ENCODE peak calls at places on chromosomes 4 and X, in seven cellular contexts. F is CD4-positive, alpha-beta T cell; R is GM12865; E is mesothelial cell of epicardium; G is BJ; K is coronary artery; B is MCF 10A. U is an unnamed sample.

GRCh38 chr4:82865592-82865991 is 25.4 kb downstream of the SEC31A start:
- DNase-seq in F (no peak), R (peak), B (peak), E (no peak), G (peak), K (no peak), U (no peak)

GRCh38 chrX:96704661-96705060 is 20.0 kb downstream of the DIAPH2 start:
- DNase-seq in R (no peak), B (no peak), F (no peak), G (no peak), E (no peak), K (no peak), U (no peak)

GRCh38 chr4:38949416-38950051 is 81.9 kb downstream of the FAM114A1 start:
- DNase-seq in E (no peak), K (no peak), R (peak), B (no peak), G (no peak), F (peak), U (no peak)

GRCh38 chrX:9847071-9847470 is 60.8 kb downstream of the SHROOM2 start:
- DNase-seq in G (peak), F (no peak), B (peak), K (no peak), E (no peak), R (no peak), U (no peak)

GRCh38 chr4:1985287-1985686 is 23.5 kb downstream of the NELFA start:
- DNase-seq in G (no peak), E (no peak), R (no peak), K (peak), F (no peak), B (no peak), U (no peak)

GRCh38 chr4:139266583-139267257 is 13.3 kb downstream of the MGARP start:
- DNase-seq in R (peak), K (peak), B (peak), E (no peak), F (peak), G (peak), U (peak)

GRCh38 chr4:169079942-169080827 is 70.1 kb upstream of the CBR4 start:
- DNase-seq in F (no peak), G (no peak), K (no peak), R (peak), E (no peak), B (peak), U (peak)

GRCh38 chrX:49237060-49237459 is 1.8 kb downstream of the CCDC22 start:
- DNase-seq in B (no peak), E (no peak), F (no peak), G (no peak), R (no peak), K (no peak), U (no peak)

GRCh38 chr4:182938213-182938645 is 21.0 kb upstream of the DCTD start:
- DNase-seq in G (no peak), K (peak), E (peak), B (peak), F (peak), R (peak), U (peak)

GRCh38 chrX:37690123-37690522 is 4.5 kb downstream of the XK start:
- DNase-seq in G (no peak), E (no peak), B (no peak), R (no peak), F (no peak), K (no peak), U (no peak)

GRCh38 chr4:185149392-185149791 is 6.3 kb downstream of the SLC25A4 start:
- DNase-seq in R (no peak), G (no peak), K (no peak), F (no peak), B (no peak), E (no peak), U (no peak)

GRCh38 chr4:176308441-176308840 is 11.3 kb upstream of the SPCS3 start:
- DNase-seq in G (no peak), B (no peak), R (peak), F (no peak), K (no peak), E (no peak), U (no peak)

GRCh38 chr4:48025005-48025404 is 8.4 kb downstream of the NIPAL1 start:
- DNase-seq in K (no peak), B (no peak), R (no peak), G (peak), E (no peak), F (no peak), U (no peak)

GRCh38 chr4:102616661-102617060 is 115.5 kb downstream of the NFKB1 start:
- DNase-seq in B (no peak), K (no peak), F (no peak), G (no peak), R (no peak), E (no peak), U (no peak)

GRCh38 chr4:30269850-30270249 is 450.3 kb upstream of the PCDH7 start:
- DNase-seq in B (no peak), F (no peak), K (no peak), G (no peak), E (no peak), R (no peak), U (no peak)
- TF ChIP-seq CTCF in B (peak), F (no peak), K (no peak), G (no peak), E (no peak), R (no peak), U (no peak)

GRCh38 chr4:41933997-41934812 is 1.0 kb upstream of the TMEM33 start:
- DNase-seq in F (no peak), K (no peak), E (no peak), B (peak), R (no peak), G (no peak), U (no peak)

GRCh38 chr4:41934813-41935651 is at the start of gene TMEM33:
- DNase-seq in R (peak), B (peak), E (peak), K (peak), G (peak), F (peak), U (peak)

GRCh38 chr4:41927761-41928499 is 7.3 kb upstream of the TMEM33 start:
- DNase-seq in G (no peak), B (peak), F (no peak), E (no peak), K (no peak), R (no peak), U (no peak)

GRCh38 chr4:41932988-41933387 is 2.2 kb upstream of the TMEM33 start:
- DNase-seq in F (no peak), E (no peak), B (no peak), R (no peak), K (no peak), G (no peak), U (no peak)

DNA sequence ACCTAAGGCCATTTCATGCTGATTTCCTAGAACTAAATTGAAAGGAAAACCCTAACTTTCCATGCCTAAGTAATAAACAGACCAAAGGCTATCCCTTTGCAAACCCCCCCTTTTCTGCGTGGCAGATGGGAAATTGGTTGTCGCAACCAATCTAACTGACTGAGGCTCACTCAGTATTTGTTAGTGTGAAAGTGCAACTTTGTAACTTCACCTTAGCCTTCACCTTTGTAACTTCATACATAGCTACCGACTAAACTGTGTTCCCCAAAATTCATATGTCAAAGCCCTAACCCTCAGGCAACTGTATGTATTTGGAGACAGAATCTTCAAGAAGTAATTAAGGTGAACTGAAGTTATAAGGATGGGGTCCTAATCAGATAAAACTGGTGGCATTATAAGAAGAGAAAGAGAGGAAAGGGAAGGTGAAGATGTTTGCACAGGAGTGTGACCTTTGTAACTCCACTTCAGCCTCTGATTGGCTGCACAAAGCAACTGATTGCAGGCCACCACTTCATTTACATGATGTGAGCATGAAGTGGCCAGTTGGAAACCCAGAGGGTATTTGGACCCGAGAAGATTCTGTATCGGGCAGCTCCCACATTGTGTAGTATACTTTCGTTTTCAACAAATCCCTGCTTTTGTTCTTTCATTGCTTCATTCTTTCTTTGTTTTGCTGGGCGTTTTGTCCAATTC is 4.9 kb upstream of the TMEM33 start:
- DNase-seq in K (no peak), F (no peak), E (no peak), G (no peak), B (no peak), R (no peak), U (no peak)
- TF ChIP-seq CTCF in K (no peak), F (no peak), E (no peak), G (no peak), B (no peak), R (no peak), U (no peak)

GRCh38 chrX:23908219-23909003 is 605 bp downstream of the CXorf58 start:
- DNase-seq in E (no peak), K (no peak), G (no peak), R (peak), F (no peak), B (no peak), U (no peak)
- TF ChIP-seq CTCF in E (peak), K (no peak), G (peak), R (peak), F (no peak), B (no peak), U (peak)

GRCh38 chrX:153669174-153669890 is 4.3 kb downstream of the PNCK start:
- DNase-seq in F (peak), R (peak), K (peak), E (peak), B (no peak), G (no peak), U (peak)
- TF ChIP-seq CTCF in F (peak), R (peak), K (peak), E (peak), B (peak), G (peak), U (peak)

GRCh38 chr4:55312491-55313101 is 33.4 kb upstream of the SRD5A3 start:
- DNase-seq in G (peak), E (no peak), B (peak), R (peak), F (peak), K (no peak), U (no peak)

GRCh38 chr4:55308071-55308470 is 38.0 kb upstream of the SRD5A3 start:
- DNase-seq in B (no peak), R (no peak), K (no peak), F (no peak), G (no peak), E (no peak), U (no peak)

GRCh38 chr4:55311792-55312490 is 34.1 kb upstream of the SRD5A3 start:
- DNase-seq in K (no peak), F (no peak), B (no peak), R (no peak), E (no peak), G (no peak), U (no peak)
- TF ChIP-seq CTCF in K (no peak), F (no peak), B (no peak), R (no peak), E (no peak), G (no peak), U (no peak)

DNA sequence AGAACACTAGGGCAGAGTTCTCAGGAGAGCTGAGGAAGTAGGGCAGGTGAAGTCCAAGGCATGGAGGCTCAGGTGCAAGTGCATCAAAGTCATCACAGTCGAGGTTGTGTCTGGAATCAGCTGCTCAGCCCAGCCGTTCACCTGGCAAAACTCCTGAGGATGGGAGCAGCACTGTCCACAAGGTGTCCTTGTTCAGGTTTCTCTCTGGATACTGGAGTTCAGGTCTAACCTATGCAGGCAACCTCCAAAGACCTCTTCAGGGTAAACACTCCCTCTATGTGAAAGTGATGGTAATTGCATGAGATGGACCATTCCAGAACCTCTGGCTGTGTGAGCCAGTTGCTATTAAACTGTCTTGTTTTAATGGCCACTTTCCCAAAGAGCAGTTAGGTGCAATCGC is 120.2 kb upstream of the PSAPL1 start:
- DNase-seq in B (no peak), R (no peak), G (no peak), K (no peak), E (no peak), F (no peak), U (no peak)
- TF ChIP-seq CTCF in B (peak), R (no peak), G (no peak), K (no peak), E (no peak), F (no peak), U (no peak)

GRCh38 chrX:85052636-85053343 is 49.1 kb downstream of the APOOL start:
- DNase-seq in K (no peak), G (peak), R (no peak), F (no peak), B (peak), E (no peak), U (no peak)
- TF ChIP-seq CTCF in K (no peak), G (peak), R (no peak), F (no peak), B (peak), E (no peak), U (no peak)